ENCODE peak calls at places on chromosomes 13 and 19, in nine cellular contexts. V, O, I, Y, D, L, X, T and J are unnamed samples.

GRCh38 chr13:21149568-21149967 is 26.8 kb downstream of the SKA3 start:
- DNase-seq in V (no peak), O (no peak), I (no peak), Y (no peak), D (no peak), L (no peak), X (no peak), T (no peak), J (no peak)

GRCh38 chr19:4737955-4738580 is 14.4 kb upstream of the DPP9 start:
- DNase-seq in V (no peak), O (no peak), I (no peak), Y (no peak), D (no peak), L (no peak), X (no peak), T (no peak), J (no peak)

GRCh38 chr13:37621811-37622361 is 23.3 kb upstream of the POSTN start:
- DNase-seq in V (no peak), O (no peak), I (no peak), Y (peak), D (peak), L (peak), X (peak), T (no peak), J (peak)

GRCh38 chr13:30829788-30830637 is 76.1 kb upstream of the MEDAG start:
- DNase-seq in V (no peak), O (no peak), I (no peak), Y (no peak), D (no peak), L (no peak), X (no peak), T (no peak), J (no peak)

GRCh38 chr13:112887151-112887550 is 81.9 kb upstream of the MCF2L start:
- DNase-seq in V (no peak), O (no peak), I (no peak), Y (no peak), D (no peak), L (no peak), X (no peak), T (no peak), J (no peak)

GRCh38 chr19:19120308-19121156 is 17.7 kb downstream of the TMEM161A start:
- DNase-seq in V (no peak), O (peak), I (no peak), Y (no peak), D (peak), L (peak), X (no peak), T (peak), J (no peak)

GRCh38 chr19:30942636-30943035 is 406.6 kb downstream of the TSHZ3 start:
- DNase-seq in V (no peak), O (no peak), I (no peak), Y (no peak), D (no peak), L (no peak), X (no peak), T (no peak), J (no peak)

GRCh38 chr19:35373492-35373891 is 2.6 kb downstream of the GPR42 start:
- DNase-seq in V (no peak), O (no peak), I (no peak), Y (no peak), D (no peak), L (no peak), X (no peak), T (no peak), J (no peak)

GRCh38 chr19:35040826-35041547 is 534 bp upstream of the HPN start:
- DNase-seq in V (peak), O (peak), I (no peak), Y (peak), D (no peak), L (peak), X (no peak), T (no peak), J (no peak)

GRCh38 chr19:2982983-2983350 is 5.6 kb downstream of the TLE6 start:
- DNase-seq in V (no peak), O (peak), I (peak), Y (peak), D (peak), L (peak), X (peak), T (no peak), J (peak)